ENCODE peak calls at places on chromosomes 2 and 18, in four cellular contexts. One of them, this sample, is unnamed.

GRCh38 chr2:85191157-85191556 is 58.0 kb downstream of the TCF7L1 start:
- DNase-seq in mesendoderm: no peak
- DNase-seq in H9: no peak
- DNase-seq in H1: no peak
- DNase-seq in this sample: no peak

GRCh38 chr2:43579275-43579981 is 16.4 kb downstream of the THADA start:
- DNase-seq in mesendoderm: no peak
- DNase-seq in H1: no peak
- DNase-seq in H9: no peak
- DNase-seq in this sample: no peak

GRCh38 chr18:78523850-78524249 is 455.8 kb upstream of the SALL3 start:
- DNase-seq in H1: no peak
- DNase-seq in mesendoderm: no peak
- DNase-seq in H9: no peak
- DNase-seq in this sample: no peak

GRCh38 chr2:130154773-130155765 is 10.2 kb upstream of the CCDC74B start:
- DNase-seq in H9: no peak
- DNase-seq in mesendoderm: no peak
- DNase-seq in H1: no peak
- DNase-seq in this sample: no peak

GRCh38 chr2:30932850-30933249 is 125.6 kb upstream of the CAPN13 start:
- DNase-seq in mesendoderm: no peak
- DNase-seq in H9: no peak
- DNase-seq in H1: no peak
- DNase-seq in this sample: no peak

GRCh38 chr2:119114266-119114665 is 44.3 kb downstream of the C1QL2 start:
- DNase-seq in mesendoderm: no peak
- DNase-seq in H1: no peak
- DNase-seq in H9: peak
- DNase-seq in this sample: no peak

GRCh38 chr2:10079931-10080535 is at the start of gene CYS1:
- DNase-seq in mesendoderm: peak
- DNase-seq in H1: no peak
- DNase-seq in H9: peak
- DNase-seq in this sample: no peak

GRCh38 chr2:38601463-38602135 is 1.1 kb downstream of the HNRNPLL start:
- DNase-seq in H1: no peak
- DNase-seq in H9: no peak
- DNase-seq in mesendoderm: peak
- DNase-seq in this sample: peak

GRCh38 chr18:13500227-13500865 is 226.0 kb downstream of the FAM210A start:
- DNase-seq in H9: peak
- DNase-seq in H1: peak
- DNase-seq in mesendoderm: peak
- DNase-seq in this sample: peak

GRCh38 chr2:218284106-218284811 is 8.0 kb downstream of the TMBIM1 start:
- DNase-seq in mesendoderm: no peak
- DNase-seq in H9: no peak
- DNase-seq in H1: no peak
- DNase-seq in this sample: peak

GRCh38 chr18:45103319-45104070 is 422.8 kb downstream of the SETBP1 start:
- DNase-seq in H1: no peak
- DNase-seq in mesendoderm: no peak
- DNase-seq in H9: no peak
- DNase-seq in this sample: no peak

GRCh38 chr2:222025891-222026271 is 272.9 kb downstream of the PAX3 start:
- DNase-seq in mesendoderm: peak
- DNase-seq in H9: peak
- DNase-seq in H1: peak
- DNase-seq in this sample: no peak

GRCh38 chr2:11669454-11670291 is at the start of gene NTSR2:
- DNase-seq in H1: peak
- DNase-seq in H9: peak
- DNase-seq in mesendoderm: peak
- DNase-seq in this sample: peak

GRCh38 chr2:10362096-10362897 is 59.6 kb downstream of the HPCAL1 start:
- DNase-seq in H1: no peak
- DNase-seq in mesendoderm: no peak
- DNase-seq in H9: no peak
- DNase-seq in this sample: no peak

GRCh38 chr2:109128466-109129355 is at the start of gene SH3RF3:
- DNase-seq in mesendoderm: peak
- DNase-seq in H1: no peak
- DNase-seq in H9: peak
- DNase-seq in this sample: peak

GRCh38 chr2:29317077-29317517 is 201.9 kb downstream of the CLIP4 start:
- DNase-seq in H9: no peak
- DNase-seq in mesendoderm: no peak
- DNase-seq in H1: no peak
- DNase-seq in this sample: no peak

GRCh38 chr2:159890945-159891588 is 93.1 kb upstream of the CD302 start:
- DNase-seq in H9: no peak
- DNase-seq in H1: no peak
- DNase-seq in mesendoderm: no peak
- DNase-seq in this sample: no peak

GRCh38 chr18:48441405-48441881 is 32.3 kb upstream of the ZBTB7C start:
- DNase-seq in H1: no peak
- DNase-seq in mesendoderm: no peak
- DNase-seq in H9: no peak
- DNase-seq in this sample: no peak

GRCh38 chr18:23885750-23886149 is 128.8 kb upstream of the TTC39C start:
- DNase-seq in H1: no peak
- DNase-seq in H9: no peak
- DNase-seq in mesendoderm: peak
- DNase-seq in this sample: no peak

GRCh38 chr18:50181590-50181989 is 13.4 kb downstream of the MYO5B start:
- DNase-seq in H1: no peak
- DNase-seq in H9: no peak
- DNase-seq in mesendoderm: no peak
- DNase-seq in this sample: no peak

GRCh38 chr2:202265467-202266277 is at the start of gene NOP58:
- DNase-seq in H9: peak
- DNase-seq in mesendoderm: peak
- DNase-seq in H1: peak
- DNase-seq in this sample: peak

GRCh38 chr2:158963036-158963435 is 5.4 kb upstream of the TANC1 start:
- DNase-seq in H1: no peak
- DNase-seq in H9: no peak
- DNase-seq in mesendoderm: peak
- DNase-seq in this sample: no peak

GRCh38 chr2:58866527-58866926 is 625.4 kb upstream of the FANCL start:
- DNase-seq in H9: no peak
- DNase-seq in mesendoderm: no peak
- DNase-seq in H1: no peak
- DNase-seq in this sample: no peak

GRCh38 chr2:86833315-86833714 is 28.4 kb downstream of the CD8B start:
- DNase-seq in H9: no peak
- DNase-seq in mesendoderm: no peak
- DNase-seq in H1: no peak
- DNase-seq in this sample: no peak
- H4K5ac ChIP-seq in H9: no peak
- H4K5ac ChIP-seq in mesendoderm: no peak
- H4K5ac ChIP-seq in H1: no peak
- H4K5ac ChIP-seq in this sample: no peak

GRCh38 chr2:175600024-175600831 is 401.8 kb downstream of the LNPK start:
- DNase-seq in H1: no peak
- DNase-seq in mesendoderm: peak
- DNase-seq in H9: no peak
- DNase-seq in this sample: no peak
- H4K5ac ChIP-seq in H1: no peak
- H4K5ac ChIP-seq in mesendoderm: no peak
- H4K5ac ChIP-seq in H9: no peak
- H4K5ac ChIP-seq in this sample: no peak

DNA sequence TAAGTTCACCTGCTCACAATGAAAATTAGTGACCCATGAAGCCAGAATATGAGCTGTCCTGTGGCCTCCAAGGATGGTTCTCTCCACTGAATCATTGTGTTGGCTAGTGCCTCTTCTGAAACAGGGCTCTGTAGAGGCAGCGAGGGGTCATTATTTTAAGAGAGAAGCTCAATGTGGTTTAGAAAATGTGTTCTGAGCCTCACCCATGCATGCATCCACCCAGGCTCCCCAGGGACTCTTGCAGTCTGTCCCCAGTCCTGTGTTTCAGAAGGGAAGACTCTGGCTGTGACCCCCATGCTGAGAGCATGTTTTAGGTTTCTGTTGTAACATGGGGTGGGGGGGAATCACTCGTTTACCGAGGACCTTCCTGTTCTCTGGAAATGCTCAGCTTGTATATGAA is 135.2 kb downstream of the RNF144A start:
- DNase-seq in H1: no peak
- DNase-seq in mesendoderm: no peak
- DNase-seq in H9: no peak
- DNase-seq in this sample: no peak
- H4K5ac ChIP-seq in H1: no peak
- H4K5ac ChIP-seq in mesendoderm: no peak
- H4K5ac ChIP-seq in H9: no peak
- H4K5ac ChIP-seq in this sample: no peak

GRCh38 chr2:45000921-45001628 is 8.2 kb downstream of the SIX2 start:
- DNase-seq in H1: no peak
- DNase-seq in H9: peak
- DNase-seq in mesendoderm: peak
- DNase-seq in this sample: no peak
- H4K5ac ChIP-seq in H1: no peak
- H4K5ac ChIP-seq in H9: no peak
- H4K5ac ChIP-seq in mesendoderm: no peak
- H4K5ac ChIP-seq in this sample: no peak

GRCh38 chr2:151933266-151933804 is 105.1 kb upstream of the ARL5A start:
- DNase-seq in H1: no peak
- DNase-seq in H9: no peak
- DNase-seq in mesendoderm: no peak
- DNase-seq in this sample: no peak
- H4K5ac ChIP-seq in H1: no peak
- H4K5ac ChIP-seq in H9: no peak
- H4K5ac ChIP-seq in mesendoderm: no peak
- H4K5ac ChIP-seq in this sample: no peak

GRCh38 chr2:128594273-128594910 is 275.7 kb upstream of the HS6ST1 start:
- DNase-seq in mesendoderm: no peak
- DNase-seq in H1: no peak
- DNase-seq in H9: no peak
- DNase-seq in this sample: no peak

GRCh38 chr2:128595763-128596452 is 277.2 kb upstream of the HS6ST1 start:
- DNase-seq in H9: peak
- DNase-seq in mesendoderm: no peak
- DNase-seq in H1: no peak
- DNase-seq in this sample: no peak

GRCh38 chr2:128594953-128595677 is 276.4 kb upstream of the HS6ST1 start:
- DNase-seq in H9: no peak
- DNase-seq in H1: no peak
- DNase-seq in mesendoderm: no peak
- DNase-seq in this sample: no peak

GRCh38 chr2:128591841-128592822 is 273.5 kb upstream of the HS6ST1 start:
- DNase-seq in H1: no peak
- DNase-seq in mesendoderm: no peak
- DNase-seq in H9: peak
- DNase-seq in this sample: no peak

GRCh38 chr2:128593518-128594272 is 275.0 kb upstream of the HS6ST1 start:
- DNase-seq in mesendoderm: peak
- DNase-seq in H1: no peak
- DNase-seq in H9: no peak
- DNase-seq in this sample: no peak
- H4K5ac ChIP-seq in mesendoderm: no peak
- H4K5ac ChIP-seq in H1: no peak
- H4K5ac ChIP-seq in H9: no peak
- H4K5ac ChIP-seq in this sample: no peak

GRCh38 chr2:25339121-25339738 is 2.5 kb downstream of the DNMT3A start:
- DNase-seq in H1: no peak
- DNase-seq in H9: no peak
- DNase-seq in mesendoderm: no peak
- DNase-seq in this sample: no peak
- H4K5ac ChIP-seq in H1: no peak
- H4K5ac ChIP-seq in H9: no peak
- H4K5ac ChIP-seq in mesendoderm: no peak
- H4K5ac ChIP-seq in this sample: no peak

DNA sequence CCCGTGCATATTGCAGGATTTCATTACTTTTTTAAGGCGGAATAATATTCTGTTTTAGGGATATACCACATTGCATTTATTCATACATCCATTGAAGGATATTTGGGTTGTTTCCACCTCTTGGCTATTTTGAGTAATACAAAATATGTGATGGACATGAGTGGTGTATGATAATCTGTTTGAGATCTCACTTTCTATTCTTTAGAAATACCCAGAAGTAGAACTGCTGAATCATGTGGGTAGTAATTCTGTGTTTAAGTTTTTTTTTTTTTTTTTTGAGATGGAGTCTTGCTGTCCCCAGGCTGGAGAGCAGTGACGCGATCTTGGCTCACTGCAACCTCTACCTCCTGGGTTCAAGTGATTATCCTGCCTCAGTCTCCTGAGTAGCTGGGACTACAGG is 201.4 kb downstream of the NYAP2 start:
- DNase-seq in H1: no peak
- DNase-seq in mesendoderm: no peak
- DNase-seq in H9: no peak
- DNase-seq in this sample: no peak
- H4K5ac ChIP-seq in H1: no peak
- H4K5ac ChIP-seq in mesendoderm: no peak
- H4K5ac ChIP-seq in H9: no peak
- H4K5ac ChIP-seq in this sample: no peak

DNA sequence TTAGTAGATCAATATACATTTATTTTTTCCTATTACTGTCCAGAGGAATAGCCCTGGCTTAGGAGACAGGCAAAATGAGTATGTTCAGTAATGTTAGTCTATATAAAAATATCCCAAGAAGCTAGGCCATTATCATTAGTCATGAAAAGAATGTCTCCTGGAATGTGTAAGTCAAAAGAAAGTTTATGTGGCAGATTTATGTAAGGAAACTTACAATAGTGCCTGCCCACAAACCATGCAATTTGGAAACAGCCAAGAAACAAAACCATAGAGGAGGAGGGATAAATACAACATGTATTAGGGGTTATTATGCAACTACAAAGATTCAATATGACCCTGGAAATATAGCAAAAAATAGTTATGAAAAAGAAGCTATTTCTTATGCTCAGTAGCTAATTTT is 96.3 kb downstream of the NOL4 start:
- DNase-seq in H1: no peak
- DNase-seq in mesendoderm: no peak
- DNase-seq in H9: no peak
- DNase-seq in this sample: peak
- H4K5ac ChIP-seq in H1: no peak
- H4K5ac ChIP-seq in mesendoderm: no peak
- H4K5ac ChIP-seq in H9: no peak
- H4K5ac ChIP-seq in this sample: no peak